ENCODE peak calls at places on chromosomes 16 and 17, in six cellular contexts. One of them, this sample, is unnamed.

GRCh38 chr16:27640277-27640600 is 90.3 kb downstream of the KATNIP start:
- DNase-seq in H1: peak; percentile 17
- DNase-seq in mesendoderm: peak; percentile 52
- DNase-seq in IMR-90: no peak
- DNase-seq in neuronal stem cell: no peak
- DNase-seq in H9: peak; percentile 68
- DNase-seq in this sample: no peak

GRCh38 chr16:49528035-49528434 is 154.4 kb downstream of the C16orf78 start:
- DNase-seq in neuronal stem cell: no peak
- DNase-seq in H9: no peak
- DNase-seq in H1: no peak
- DNase-seq in mesendoderm: no peak
- DNase-seq in IMR-90: no peak
- DNase-seq in this sample: peak; percentile 23

GRCh38 chr17:27389542-27390140 is 66.6 kb upstream of the KSR1 start:
- DNase-seq in H1: no peak
- DNase-seq in H9: no peak
- DNase-seq in mesendoderm: no peak
- DNase-seq in neuronal stem cell: no peak
- DNase-seq in IMR-90: no peak
- DNase-seq in this sample: no peak

GRCh38 chr16:1745900-1746692 is 25.2 kb downstream of the NME3 start:
- DNase-seq in neuronal stem cell: no peak
- DNase-seq in IMR-90: peak; percentile 53
- DNase-seq in H9: no peak
- DNase-seq in mesendoderm: peak; percentile 60
- DNase-seq in H1: no peak
- DNase-seq in this sample: peak; percentile 90

GRCh38 chr17:75366432-75366831 is 39.0 kb downstream of the GRB2 start:
- DNase-seq in neuronal stem cell: no peak
- DNase-seq in H1: no peak
- DNase-seq in mesendoderm: no peak
- DNase-seq in IMR-90: no peak
- DNase-seq in H9: no peak
- DNase-seq in this sample: no peak

GRCh38 chr16:54875443-54875842 is 55.2 kb upstream of the IRX5 start:
- DNase-seq in H9: no peak
- DNase-seq in mesendoderm: peak; percentile 66
- DNase-seq in H1: no peak
- DNase-seq in IMR-90: no peak
- DNase-seq in neuronal stem cell: no peak
- DNase-seq in this sample: no peak

GRCh38 chr16:278863-279366 is 1.5 kb upstream of the ARHGDIG start:
- DNase-seq in H9: no peak
- DNase-seq in IMR-90: peak; percentile 17
- DNase-seq in H1: no peak
- DNase-seq in neuronal stem cell: no peak
- DNase-seq in mesendoderm: peak; percentile 72
- DNase-seq in this sample: peak; percentile 37

GRCh38 chr17:29179232-29180036 is 764 bp downstream of the MYO18A start:
- DNase-seq in H9: peak; percentile 98
- DNase-seq in H1: peak; percentile 70
- DNase-seq in IMR-90: no peak
- DNase-seq in mesendoderm: peak; percentile 84
- DNase-seq in neuronal stem cell: peak; percentile 67
- DNase-seq in this sample: peak; percentile 45

GRCh38 chr16:61580579-61580978 is 455.7 kb downstream of the CDH8 start:
- DNase-seq in H9: no peak
- DNase-seq in IMR-90: no peak
- DNase-seq in neuronal stem cell: no peak
- DNase-seq in H1: no peak
- DNase-seq in mesendoderm: no peak
- DNase-seq in this sample: no peak

GRCh38 chr17:80218391-80218790 is 1.7 kb downstream of the SGSH start:
- DNase-seq in H9: no peak
- DNase-seq in IMR-90: no peak
- DNase-seq in H1: no peak
- DNase-seq in mesendoderm: no peak
- DNase-seq in neuronal stem cell: no peak
- DNase-seq in this sample: no peak

GRCh38 chr17:80214878-80215210 is 5.3 kb downstream of the SGSH start:
- DNase-seq in H9: no peak
- DNase-seq in neuronal stem cell: no peak
- DNase-seq in H1: no peak
- DNase-seq in mesendoderm: no peak
- DNase-seq in IMR-90: no peak
- DNase-seq in this sample: no peak

GRCh38 chr17:80217703-80218362 is 2.3 kb downstream of the SGSH start:
- DNase-seq in H9: no peak
- DNase-seq in IMR-90: no peak
- DNase-seq in H1: no peak
- DNase-seq in mesendoderm: no peak
- DNase-seq in neuronal stem cell: no peak
- DNase-seq in this sample: no peak

GRCh38 chr17:80219013-80219776 is 938 bp downstream of the SGSH start:
- DNase-seq in H9: peak; percentile 44
- DNase-seq in neuronal stem cell: no peak
- DNase-seq in mesendoderm: peak; percentile 40
- DNase-seq in H1: no peak
- DNase-seq in IMR-90: peak; percentile 80
- DNase-seq in this sample: peak; percentile 88

DNA sequence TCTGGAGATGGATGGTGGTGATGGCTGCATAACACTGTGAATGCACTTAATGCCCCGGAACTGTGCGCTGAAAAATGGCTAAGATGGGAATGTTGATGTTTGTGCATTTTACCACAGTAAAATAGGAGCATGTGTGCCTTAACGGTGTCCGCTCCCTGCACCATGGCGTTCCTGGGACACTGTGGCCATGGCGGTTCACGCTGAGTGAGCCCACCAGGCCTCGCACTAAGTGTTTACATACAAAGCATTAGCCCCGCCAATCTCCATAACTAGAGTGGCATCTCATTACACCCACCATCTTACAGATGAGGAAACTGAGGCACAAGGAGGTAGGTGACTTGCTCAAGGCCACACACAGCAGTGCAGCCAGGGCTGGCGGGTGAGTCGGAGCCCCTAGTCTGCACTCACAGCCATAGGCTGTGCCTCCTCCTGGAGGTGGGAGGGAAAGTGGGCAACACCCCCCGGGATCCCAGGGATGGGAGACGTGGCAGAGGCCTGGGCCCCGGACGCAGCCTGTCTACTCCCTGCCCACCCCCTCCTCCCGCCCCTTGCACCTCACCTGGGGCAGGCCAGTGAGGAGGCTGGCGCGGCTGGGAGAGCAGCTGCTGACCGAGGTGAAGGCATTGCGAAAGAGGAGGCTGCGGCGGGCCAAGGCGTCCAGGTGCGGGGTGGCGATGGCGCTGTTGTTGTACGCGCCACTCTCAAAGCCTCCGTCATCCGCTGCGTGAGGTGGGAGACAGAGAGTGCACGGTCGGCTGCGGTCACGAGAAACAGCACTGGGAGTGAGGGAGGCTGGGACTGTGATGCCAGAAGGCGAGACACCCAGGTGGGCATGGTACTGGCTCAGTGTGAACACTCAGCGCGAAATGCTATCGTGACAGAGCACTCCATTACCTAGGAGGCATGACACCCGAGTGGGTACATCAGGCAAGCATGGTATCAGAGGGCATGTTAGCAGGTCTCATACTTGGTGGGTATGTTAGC is 3.4 kb downstream of the SGSH start:
- DNase-seq in H1: no peak
- DNase-seq in neuronal stem cell: no peak
- DNase-seq in IMR-90: no peak
- DNase-seq in H9: no peak
- DNase-seq in mesendoderm: no peak
- DNase-seq in this sample: no peak
- H3K23ac ChIP-seq in H1: no peak overlapping the region
- H3K23ac ChIP-seq in neuronal stem cell: no peak overlapping the region
- H3K23ac ChIP-seq in IMR-90: no peak overlapping the region
- H3K23ac ChIP-seq in H9: no peak overlapping the region
- H3K23ac ChIP-seq in mesendoderm: no peak overlapping the region
- H3K23ac ChIP-seq in this sample: no peak overlapping the region

GRCh38 chr17:36182176-36183000 is 6.0 kb upstream of the TBC1D3B start:
- DNase-seq in neuronal stem cell: no peak
- DNase-seq in IMR-90: no peak
- DNase-seq in H1: no peak
- DNase-seq in mesendoderm: no peak
- DNase-seq in H9: peak; percentile 87
- DNase-seq in this sample: no peak
- H3K23ac ChIP-seq in neuronal stem cell: peak overlapping the region; percentile 62
- H3K23ac ChIP-seq in IMR-90: peak overlapping the region; percentile 33
- H3K23ac ChIP-seq in H1: no peak overlapping the region
- H3K23ac ChIP-seq in mesendoderm: no peak overlapping the region
- H3K23ac ChIP-seq in H9: no peak overlapping the region
- H3K23ac ChIP-seq in this sample: peak overlapping the region; percentile 42

GRCh38 chr17:18167421-18167820 is 16.2 kb upstream of the ALKBH5 start:
- DNase-seq in IMR-90: no peak
- DNase-seq in mesendoderm: no peak
- DNase-seq in H9: no peak
- DNase-seq in neuronal stem cell: no peak
- DNase-seq in H1: no peak
- DNase-seq in this sample: no peak
- H3K23ac ChIP-seq in IMR-90: no peak overlapping the region
- H3K23ac ChIP-seq in mesendoderm: no peak overlapping the region
- H3K23ac ChIP-seq in H9: no peak overlapping the region
- H3K23ac ChIP-seq in neuronal stem cell: peak overlapping the region; percentile 56
- H3K23ac ChIP-seq in H1: no peak overlapping the region
- H3K23ac ChIP-seq in this sample: no peak overlapping the region

GRCh38 chr16:8621572-8622314 is at the start of gene METTL22:
- DNase-seq in H1: peak; percentile 65
- DNase-seq in mesendoderm: peak; percentile 89
- DNase-seq in IMR-90: peak; percentile 80
- DNase-seq in neuronal stem cell: peak; percentile 91
- DNase-seq in H9: peak; percentile 89
- DNase-seq in this sample: peak; percentile 88
- H3K23ac ChIP-seq in H1: no peak within 1 kb of the TSS
- H3K23ac ChIP-seq in mesendoderm: peak within 1 kb of the TSS; percentile 68
- H3K23ac ChIP-seq in IMR-90: peak within 1 kb of the TSS; percentile 74
- H3K23ac ChIP-seq in neuronal stem cell: peak within 1 kb of the TSS; percentile 98
- H3K23ac ChIP-seq in H9: no peak within 1 kb of the TSS
- H3K23ac ChIP-seq in this sample: no peak within 1 kb of the TSS

GRCh38 chr16:78283668-78284251 is 184.3 kb downstream of the WWOX start:
- DNase-seq in mesendoderm: no peak
- DNase-seq in IMR-90: no peak
- DNase-seq in neuronal stem cell: no peak
- DNase-seq in H1: no peak
- DNase-seq in H9: no peak
- DNase-seq in this sample: no peak
- H3K23ac ChIP-seq in mesendoderm: no peak overlapping the region
- H3K23ac ChIP-seq in IMR-90: no peak overlapping the region
- H3K23ac ChIP-seq in neuronal stem cell: no peak overlapping the region
- H3K23ac ChIP-seq in H1: no peak overlapping the region
- H3K23ac ChIP-seq in H9: no peak overlapping the region
- H3K23ac ChIP-seq in this sample: no peak overlapping the region

This sample was measured in mesenchymal stem cell.